ENCODE peak calls at places on chromosomes 13 and 19, in ten cellular contexts. M is psoas muscle; D is A549; C is activated B cell treated with CpG ODN at 0.5 μM for 24 hours; H is astrocyte of the spinal cord; F is stimulated activated CD4-positive, alpha-beta T cell treated with anti-CD3 and anti-CD28 coated beads, Interleukin-2, amount 100 ng/mL, for 24 hours; K is GM12891; I is NCI-H524 treated with DMSO at 0.1 percent for 48 hours; R is NCI-H1105; Q is NCI-H2029 treated with DMSO at 0.1 percent for 48 hours. X is an unnamed sample.

GRCh38 chr19:34644991-34645461 is 31.9 kb downstream of the SCGB2B2 start:
- DNase-seq in F (no peak), R (no peak), K (no peak), M (no peak), D (no peak), I (no peak), Q (peak; percentile 15), H (no peak), C (no peak), X (no peak)

GRCh38 chr13:66994498-66995365 is 235.4 kb downstream of the PCDH9 start:
- DNase-seq in C (no peak), H (no peak), I (no peak), D (peak; percentile 17), R (no peak), M (no peak), F (no peak), K (no peak), Q (no peak), X (no peak)

GRCh38 chr19:18629166-18630088 is 7.4 kb upstream of the KLHL26 start:
- DNase-seq in H (no peak), M (peak; percentile 59), F (no peak), C (no peak), Q (no peak), D (no peak), K (no peak), I (no peak), R (no peak), X (no peak)

GRCh38 chr19:51750381-51751124 is 1.1 kb downstream of the FPR1 start:
- DNase-seq in F (no peak), Q (no peak), M (no peak), H (no peak), D (no peak), R (no peak), K (no peak), I (no peak), C (no peak), X (no peak)

GRCh38 chr19:49085868-49086232 is 599 bp downstream of the SNRNP70 start:
- DNase-seq in D (no peak), R (no peak), K (no peak), Q (no peak), C (no peak), F (no peak), H (no peak), M (no peak), I (no peak), X (no peak)

GRCh38 chr19:50039968-50040367 is 14.2 kb downstream of the ZNF473 start:
- DNase-seq in F (no peak), D (no peak), R (no peak), C (no peak), K (no peak), M (no peak), Q (no peak), H (no peak), I (no peak), X (no peak)

GRCh38 chr13:28558126-28558525 is 63.2 kb upstream of the FLT1 start:
- DNase-seq in R (no peak), K (no peak), I (no peak), Q (no peak), H (peak; percentile 89), F (no peak), M (no peak), C (no peak), D (no peak), X (no peak)

GRCh38 chr13:39251340-39251739 is 213.1 kb downstream of the NHLRC3 start:
- DNase-seq in D (no peak), Q (no peak), M (no peak), C (no peak), H (no peak), I (no peak), K (no peak), R (no peak), F (no peak), X (no peak)

X was measured in NCI-H2081 treated with DMSO at 0.1 percent for 48 hours.